ENCODE peak calls at places on chromosomes 4 and X, in four cellular contexts. V is body of pancreas, O is uterus, G is prostate gland. T is an unnamed sample.

GRCh38 chr4:41028392-41029076 is 185.8 kb downstream of the APBB2 start:
- DNase-seq in V (no peak), O (no peak), G (no peak), T (no peak)

GRCh38 chr4:8182858-8183725 is 16.0 kb upstream of the SH3TC1 start:
- DNase-seq in V (peak; percentile 64), O (peak; percentile 72), G (peak; percentile 94), T (peak; percentile 95)

GRCh38 chr4:180990931-180991330 is 1252.3 kb upstream of the TENM3 start:
- DNase-seq in V (no peak), O (no peak), G (no peak), T (no peak)

GRCh38 chr4:1074077-1074476 is 39.3 kb downstream of the RNF212 start:
- DNase-seq in V (no peak), O (no peak), G (no peak), T (no peak)

GRCh38 chr4:182973421-182974340 is 56.5 kb upstream of the DCTD start:
- DNase-seq in V (no peak), O (no peak), G (no peak), T (no peak)

GRCh38 chr4:138670681-138671080 is 344.9 kb upstream of the NOCT start:
- DNase-seq in V (no peak), O (no peak), G (no peak), T (no peak)

GRCh38 chr4:89752932-89753598 is 83.9 kb downstream of the SNCA start:
- DNase-seq in V (no peak), O (peak; percentile 48), G (no peak), T (no peak)

GRCh38 chr4:76683154-76683553 is 214.8 kb downstream of the SOWAHB start:
- DNase-seq in V (no peak), O (no peak), G (no peak), T (no peak)

GRCh38 chr4:70640192-70640591 is 11.6 kb downstream of the ENAM start:
- DNase-seq in V (no peak), O (no peak), G (no peak), T (no peak)

GRCh38 chrX:149570668-149571067 is 16.6 kb downstream of the MAGEA9B start:
- DNase-seq in V (no peak), O (no peak), G (no peak), T (no peak)

GRCh38 chr4:129218355-129218754 is 122.4 kb downstream of the C4orf33 start:
- DNase-seq in V (no peak), O (no peak), G (no peak), T (no peak)

GRCh38 chrX:42616981-42617380 is 161.0 kb downstream of the PPP1R2C start:
- DNase-seq in V (no peak), O (no peak), G (no peak), T (no peak)

GRCh38 chr4:167642250-167642649 is 408.0 kb upstream of the SPOCK3 start:
- DNase-seq in V (no peak), O (no peak), G (no peak), T (no peak)

GRCh38 chr4:5772528-5773270 is 61.7 kb downstream of the EVC start:
- DNase-seq in V (no peak), O (no peak), G (no peak), T (no peak)

GRCh38 chrX:107712231-107713204 is 63.1 kb downstream of the TSC22D3 start:
- DNase-seq in V (no peak), O (no peak), G (no peak), T (no peak)

GRCh38 chr4:137641554-137641953 is 109.3 kb upstream of the PCDH18 start:
- DNase-seq in V (no peak), O (no peak), G (no peak), T (no peak)

GRCh38 chrX:45743906-45744625 is 543.4 kb upstream of the DIPK2B start:
- DNase-seq in V (no peak), O (no peak), G (no peak), T (no peak)

GRCh38 chrX:17605676-17606075 is 131.6 kb upstream of the SCML1 start:
- DNase-seq in V (no peak), O (no peak), G (no peak), T (no peak)

GRCh38 chr4:55554453-55555030 is 7.8 kb upstream of the CLOCK start:
- DNase-seq in V (no peak), O (no peak), G (no peak), T (no peak)

GRCh38 chr4:73776363-73776762 is 36.0 kb downstream of the CXCL8 start:
- DNase-seq in V (peak; percentile 41), O (peak; percentile 19), G (peak; percentile 32), T (peak; percentile 22)

GRCh38 chr4:101515099-101515498 is 167.8 kb upstream of the PPP3CA start:
- DNase-seq in V (no peak), O (no peak), G (no peak), T (no peak)

GRCh38 chr4:173855015-173855414 is 325.0 kb upstream of the HAND2 start:
- DNase-seq in V (no peak), O (no peak), G (no peak), T (no peak)
- H3K4me1 ChIP-seq in V (no peaks in the 10 kb centered on the region), O (no peaks in the 10 kb centered on the region), G (no peaks in the 10 kb centered on the region), T (no peaks in the 10 kb centered on the region)

GRCh38 chr4:4386296-4386735 is 586 bp upstream of the NSG1 start:
- DNase-seq in V (no peak), O (no peak), G (no peak), T (no peak)
- H3K4me3 ChIP-seq in V (no peak overlapping the region), O (peak overlapping the region; percentile 25), G (peak overlapping the region; percentile 48), T (peak overlapping the region; percentile 47)

GRCh38 chrX:150692837-150693781 is at the start of gene MTMR1:
- DNase-seq in V (peak; percentile 63), O (peak; percentile 39), G (peak; percentile 19), T (peak; percentile 40)
- TF ChIP-seq POLR2A in V (peak; percentile 35), O (peak; percentile 38), G (no peak), T (no peak)

GRCh38 chr4:94523033-94523590 is 71.4 kb downstream of the PDLIM5 start:
- DNase-seq in V (no peak), O (no peak), G (no peak), T (no peak)
- H3K4me1 ChIP-seq in V (peaks cover 46% of the 10 kb centered on the region), O (peaks cover 20% of the 10 kb centered on the region), G (no peaks in the 10 kb centered on the region), T (peaks cover 93% of the 10 kb centered on the region)

GRCh38 chr4:152936446-152937279 is 540 bp downstream of the FHDC1 start:
- DNase-seq in V (peak; percentile 44), O (peak; percentile 29), G (peak; percentile 23), T (peak; percentile 38)

GRCh38 chr4:152937535-152938236 is 1.6 kb downstream of the FHDC1 start:
- DNase-seq in V (peak; percentile 29), O (peak; percentile 21), G (peak; percentile 21), T (peak; percentile 27)

GRCh38 chr4:152937280-152937534 is 1.1 kb downstream of the FHDC1 start:
- DNase-seq in V (no peak), O (no peak), G (no peak), T (no peak)

GRCh38 chr4:152935661-152936445 is at the start of gene FHDC1:
- DNase-seq in V (peak; percentile 93), O (no peak), G (peak; percentile 85), T (no peak)

DNA sequence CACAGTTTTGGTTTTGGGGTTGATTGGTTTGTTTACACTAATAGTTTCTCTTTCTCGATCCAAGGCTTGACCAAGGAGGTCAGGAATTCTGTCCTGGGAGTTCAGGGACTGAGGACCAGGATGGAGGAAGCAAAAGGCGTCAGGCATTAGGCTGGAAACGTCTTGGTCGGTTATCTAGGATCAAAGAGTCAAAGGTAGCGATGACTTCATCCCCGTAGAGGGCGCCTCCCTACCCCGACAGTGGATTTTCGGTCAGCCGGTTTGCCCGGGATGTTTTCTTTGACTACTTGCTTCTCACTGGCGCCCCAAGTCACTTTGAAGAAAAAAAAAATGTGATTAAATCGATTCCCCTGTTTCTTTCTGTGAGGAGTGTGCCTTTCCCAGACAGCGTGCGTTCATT is 985 bp upstream of the FHDC1 start:
- DNase-seq in V (peak; percentile 67), O (no peak), G (no peak), T (no peak)
- H3K4me3 ChIP-seq in V (no peak overlapping the region), O (no peak overlapping the region), G (no peak overlapping the region), T (no peak overlapping the region)

GRCh38 chr4:37836838-37837413 is 10.4 kb downstream of the PGM2 start:
- DNase-seq in V (no peak), O (no peak), G (no peak), T (no peak)

GRCh38 chr4:37836256-37836655 is 9.8 kb downstream of the PGM2 start:
- DNase-seq in V (no peak), O (no peak), G (no peak), T (no peak)

GRCh38 chr4:37839426-37839825 is 12.9 kb downstream of the PGM2 start:
- DNase-seq in V (no peak), O (no peak), G (no peak), T (no peak)

GRCh38 chr4:37835806-37836205 is 9.3 kb downstream of the PGM2 start:
- DNase-seq in V (no peak), O (no peak), G (no peak), T (no peak)

GRCh38 chr4:37837446-37837845 is 11.0 kb downstream of the PGM2 start:
- DNase-seq in V (no peak), O (no peak), G (no peak), T (no peak)
- TF ChIP-seq POLR2A in V (no peak), O (no peak), G (no peak), T (no peak)